ENCODE peak calls at places on chromosomes 4 and X, in nine cellular contexts. N, K, X, T, D, S, C, F and U are unnamed samples. For H3K4me1, the result is how much of the 10 kb centered on the place peaks cover.

GRCh38 chr4:99712530-99712929 is 54.9 kb upstream of the C4orf54 start:
- DNase-seq in N (no peak), K (no peak), X (no peak), T (no peak), D (no peak), S (no peak), C (no peak), F (no peak), U (no peak)

GRCh38 chr4:113645771-113646455 is 115.6 kb downstream of the CAMK2D start:
- DNase-seq in N (no peak), K (peak), X (peak), T (peak), D (peak), S (no peak), C (no peak), F (no peak), U (no peak)

GRCh38 chr4:72631296-72631695 is 62.3 kb upstream of the ADAMTS3 start:
- DNase-seq in N (no peak), K (no peak), X (peak), T (no peak), D (no peak), S (peak), C (peak), F (no peak), U (peak)

GRCh38 chr4:124650614-124651013 is 61.9 kb downstream of the ANKRD50 start:
- DNase-seq in N (no peak), K (no peak), X (no peak), T (no peak), D (no peak), S (no peak), C (no peak), F (peak), U (peak)

GRCh38 chr4:119735136-119735770 is 106.6 kb upstream of the PDE5A start:
- DNase-seq in N (no peak), K (no peak), X (peak), T (peak), D (no peak), S (no peak), C (no peak), F (no peak), U (no peak)

GRCh38 chrX:34877451-34877850 is 65.1 kb upstream of the FAM47B start:
- DNase-seq in N (no peak), K (no peak), X (peak), T (no peak), D (no peak), S (no peak), C (no peak), F (no peak), U (no peak)

GRCh38 chr4:6352031-6352763 is 82.5 kb downstream of the WFS1 start:
- DNase-seq in N (no peak), K (no peak), X (no peak), T (no peak), D (no peak), S (no peak), C (no peak), F (no peak), U (no peak)

GRCh38 chr4:126890994-126891393 is 741.8 kb upstream of the INTU start:
- DNase-seq in N (peak), K (no peak), X (peak), T (no peak), D (peak), S (no peak), C (no peak), F (no peak), U (no peak)

GRCh38 chrX:120647127-120647526 is 17.3 kb upstream of the C1GALT1C1 start:
- DNase-seq in N (no peak), K (no peak), X (no peak), T (no peak), D (no peak), S (no peak), C (no peak), F (no peak), U (no peak)

GRCh38 chr4:38177035-38177791 is 217.0 kb downstream of the PTTG2 start:
- DNase-seq in N (no peak), K (no peak), X (peak), T (no peak), D (no peak), S (peak), C (no peak), F (no peak), U (peak)

GRCh38 chr4:25301471-25301870 is 11.1 kb upstream of the ZCCHC4 start:
- DNase-seq in N (no peak), K (no peak), X (no peak), T (no peak), D (no peak), S (no peak), C (no peak), F (no peak), U (no peak)

GRCh38 chrX:42530027-42530426 is 247.9 kb downstream of the PPP1R2C start:
- DNase-seq in N (peak), K (no peak), X (peak), T (no peak), D (peak), S (no peak), C (no peak), F (no peak), U (no peak)

GRCh38 chr4:150240011-150240410 is 161.8 kb downstream of the DCLK2 start:
- DNase-seq in N (no peak), K (no peak), X (peak), T (no peak), D (peak), S (no peak), C (no peak), F (no peak), U (no peak)

GRCh38 chr4:167873536-167873935 is 218.8 kb upstream of the ANXA10 start:
- DNase-seq in N (no peak), K (no peak), X (no peak), T (no peak), D (no peak), S (no peak), C (no peak), F (no peak), U (no peak)

GRCh38 chrX:19840899-19841648 is 46.3 kb downstream of the SH3KBP1 start:
- DNase-seq in N (no peak), K (peak), X (no peak), T (no peak), D (peak), S (no peak), C (no peak), F (no peak), U (no peak)

GRCh38 chrX:19836337-19836736 is 51.1 kb downstream of the SH3KBP1 start:
- DNase-seq in N (no peak), K (no peak), X (no peak), T (no peak), D (no peak), S (no peak), C (no peak), F (no peak), U (no peak)

GRCh38 chrX:19842542-19842941 is 44.9 kb downstream of the SH3KBP1 start:
- DNase-seq in N (no peak), K (no peak), X (no peak), T (no peak), D (no peak), S (no peak), C (no peak), F (no peak), U (no peak)

DNA sequence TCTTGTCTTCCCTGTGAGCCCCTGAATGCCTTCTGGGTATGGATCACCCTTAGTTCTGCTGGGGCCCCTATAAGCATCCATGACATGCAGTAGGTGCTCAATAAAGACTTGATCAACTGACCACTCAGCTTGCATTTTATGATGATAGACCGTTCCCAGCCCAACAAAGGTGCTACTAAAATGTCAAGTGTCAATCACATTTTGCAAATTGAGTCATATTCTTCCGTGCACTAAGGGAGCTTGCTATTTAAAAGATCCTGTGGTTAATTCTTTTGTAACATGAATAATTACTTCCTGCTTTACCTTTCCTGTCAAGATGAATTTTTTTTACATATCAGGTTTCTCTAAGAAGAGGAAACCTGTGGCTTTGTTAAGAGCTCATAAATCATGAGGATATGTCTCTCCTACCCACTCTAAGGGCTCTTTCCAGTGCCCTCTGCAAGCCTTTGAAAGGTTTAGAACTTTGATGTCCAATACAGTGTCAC is 47.6 kb downstream of the SH3KBP1 start:
- DNase-seq in N (no peak), K (no peak), X (no peak), T (no peak), D (no peak), S (no peak), C (no peak), F (no peak), U (no peak)
- H3K4me3 ChIP-seq in N (no peak), K (no peak), X (no peak), T (no peak), D (no peak), S (no peak), C (no peak), F (no peak), U (no peak)

DNA sequence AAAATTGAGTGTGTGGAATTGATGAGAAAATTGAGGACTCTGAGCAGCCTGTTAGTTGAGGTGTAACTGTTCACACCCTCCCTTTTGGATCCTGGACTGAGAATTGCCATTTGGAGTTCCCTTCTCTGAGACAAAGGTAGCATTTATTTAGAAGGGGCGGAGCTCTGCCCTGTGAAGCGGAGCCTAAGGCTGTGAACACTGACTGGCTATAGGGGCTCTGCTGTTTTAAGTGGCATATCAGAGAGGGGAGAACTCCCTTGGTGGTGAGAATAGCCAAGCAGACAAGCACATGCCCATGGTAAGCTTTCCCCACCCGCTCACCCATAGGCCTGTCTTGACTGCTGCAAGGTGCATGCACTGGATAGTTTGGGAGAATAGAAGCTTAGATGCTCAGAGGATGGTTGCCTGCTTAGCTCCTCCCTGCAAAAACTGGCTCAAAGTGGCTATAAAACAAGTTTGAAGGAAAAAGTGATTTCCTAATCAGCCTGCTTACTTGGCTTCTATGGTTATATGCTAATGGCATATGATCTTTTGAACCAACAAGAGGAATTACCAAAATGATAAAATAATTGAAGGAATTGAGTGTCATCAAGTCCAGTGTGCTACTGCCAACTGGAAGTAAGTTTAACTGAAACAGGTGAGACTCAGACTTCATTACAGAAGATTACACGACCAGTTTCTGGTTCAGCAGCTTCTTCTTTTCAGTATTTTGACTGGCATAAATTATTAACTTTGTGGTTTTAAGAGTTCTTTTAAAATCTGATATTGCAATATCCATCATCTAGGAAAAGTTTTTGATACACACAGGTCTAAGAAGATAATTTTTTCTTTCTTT is 108.4 kb downstream of the AFF1 start:
- DNase-seq in N (no peak), K (no peak), X (no peak), T (no peak), D (no peak), S (no peak), C (no peak), F (no peak), U (no peak)
- H3K4me1 ChIP-seq in N (under half), K (under half), X (under half), T (under half), D (under half), S (half or more), C (half or more), F (under half), U (under half)

GRCh38 chrX:37846934-37847732 is at the start of gene DYNLT3:
- DNase-seq in N (peak), K (peak), X (peak), T (peak), D (peak), S (peak), C (peak), F (peak), U (peak)
- H3K4me3 ChIP-seq in N (peak), K (peak), X (peak), T (peak), D (peak), S (peak), C (peak), F (peak), U (peak)

DNA sequence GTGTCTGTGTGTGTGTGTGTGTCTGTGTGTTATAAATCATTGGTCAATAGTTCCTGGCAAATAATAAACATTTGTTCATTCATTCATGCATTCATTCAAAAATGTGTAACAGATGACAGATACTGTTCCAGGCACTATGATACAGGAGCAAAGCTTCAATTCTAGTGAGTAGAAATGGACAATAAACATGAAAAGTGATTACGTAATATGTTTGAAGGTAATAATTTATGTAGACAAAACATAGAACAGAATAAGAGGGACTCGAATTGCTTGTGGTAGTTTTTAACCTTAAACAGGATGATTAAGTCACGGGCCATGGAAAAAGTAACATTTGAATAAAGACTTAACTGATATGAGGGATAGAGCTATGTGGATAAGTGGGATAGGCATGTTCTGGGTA is 90.1 kb upstream of the MAGEC2 start:
- DNase-seq in N (no peak), K (no peak), X (no peak), T (no peak), D (no peak), S (no peak), C (no peak), F (no peak), U (no peak)
- H3K4me1 ChIP-seq in N (under half), K (under half), X (under half), T (under half), D (under half), S (under half), C (under half), F (under half), U (under half)